ENCODE peak calls at places on chromosomes 12 and 14, in six cellular contexts. I, Y, C, O, M and W are unnamed samples.

GRCh38 chr14:74368026-74368425 is 19.8 kb downstream of the VRTN start:
- DNase-seq in I (no peak), Y (no peak), C (no peak), O (no peak), M (no peak), W (no peak)

GRCh38 chr14:99131632-99132271 is 140.2 kb downstream of the BCL11B start:
- DNase-seq in I (no peak), Y (peak), C (no peak), O (no peak), M (no peak), W (no peak)

GRCh38 chr12:138898-139534 is 72.4 kb downstream of the IQSEC3 start:
- DNase-seq in I (no peak), Y (no peak), C (no peak), O (no peak), M (peak), W (no peak)

GRCh38 chr14:30874120-30874998 is at the start of gene COCH:
- DNase-seq in I (no peak), Y (peak), C (no peak), O (no peak), M (no peak), W (peak)

GRCh38 chr14:90894241-90894640 is 78.0 kb upstream of the TTC7B start:
- DNase-seq in I (no peak), Y (no peak), C (no peak), O (no peak), M (no peak), W (no peak)

GRCh38 chr12:117968826-117969659 is at the start of gene KSR2:
- DNase-seq in I (no peak), Y (peak), C (no peak), O (peak), M (peak), W (peak)

GRCh38 chr14:101315802-101316296 is 245.4 kb upstream of the DIO3 start:
- DNase-seq in I (no peak), Y (no peak), C (no peak), O (peak), M (no peak), W (no peak)

GRCh38 chr12:63103489-63104131 is 47.4 kb downstream of the AVPR1A start:
- DNase-seq in I (no peak), Y (no peak), C (no peak), O (peak), M (peak), W (no peak)

GRCh38 chr14:52547526-52547925 is 4.8 kb downstream of the TXNDC16 start:
- DNase-seq in I (no peak), Y (no peak), C (no peak), O (no peak), M (no peak), W (no peak)

GRCh38 chr12:27589419-27589818 is 65.4 kb downstream of the PPFIBP1 start:
- DNase-seq in I (no peak), Y (no peak), C (no peak), O (no peak), M (no peak), W (no peak)

GRCh38 chr14:58331111-58331510 is 32.8 kb downstream of the ARID4A start:
- DNase-seq in I (peak), Y (peak), C (peak), O (peak), M (peak), W (peak)

GRCh38 chr12:14454098-14454907 is 88.8 kb downstream of the ATF7IP start:
- DNase-seq in I (no peak), Y (no peak), C (no peak), O (peak), M (peak), W (no peak)

GRCh38 chr14:55645148-55645547 is 65.1 kb downstream of the KTN1 start:
- DNase-seq in I (no peak), Y (no peak), C (no peak), O (no peak), M (no peak), W (no peak)
- TF ChIP-seq CTCF in I (no peak), Y (no peak), C (no peak), O (no peak), M (no peak), W (no peak)

DNA sequence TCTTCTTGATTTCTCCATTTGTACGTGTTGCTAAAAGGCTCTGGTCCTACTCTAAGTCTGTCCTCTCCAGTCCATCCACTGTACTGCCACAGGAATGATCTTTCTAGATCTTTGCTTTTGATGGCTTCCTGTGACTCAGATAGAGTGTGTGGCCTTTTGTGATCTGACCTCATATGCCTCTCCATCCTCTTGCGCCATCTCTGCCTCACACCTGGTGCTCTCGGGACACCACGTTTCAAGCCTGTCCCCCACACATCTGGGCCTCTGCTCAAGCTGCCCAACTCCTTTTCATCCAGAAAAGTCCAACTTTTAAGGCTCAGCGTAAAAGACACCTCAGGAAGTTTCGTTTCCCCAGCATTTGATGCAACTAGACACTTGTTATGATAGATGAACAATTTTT is 39.0 kb downstream of the DCAF4 start:
- DNase-seq in I (peak), Y (no peak), C (no peak), O (peak), M (peak), W (no peak)
- TF ChIP-seq CTCF in I (no peak), Y (no peak), C (no peak), O (no peak), M (no peak), W (no peak)

DNA sequence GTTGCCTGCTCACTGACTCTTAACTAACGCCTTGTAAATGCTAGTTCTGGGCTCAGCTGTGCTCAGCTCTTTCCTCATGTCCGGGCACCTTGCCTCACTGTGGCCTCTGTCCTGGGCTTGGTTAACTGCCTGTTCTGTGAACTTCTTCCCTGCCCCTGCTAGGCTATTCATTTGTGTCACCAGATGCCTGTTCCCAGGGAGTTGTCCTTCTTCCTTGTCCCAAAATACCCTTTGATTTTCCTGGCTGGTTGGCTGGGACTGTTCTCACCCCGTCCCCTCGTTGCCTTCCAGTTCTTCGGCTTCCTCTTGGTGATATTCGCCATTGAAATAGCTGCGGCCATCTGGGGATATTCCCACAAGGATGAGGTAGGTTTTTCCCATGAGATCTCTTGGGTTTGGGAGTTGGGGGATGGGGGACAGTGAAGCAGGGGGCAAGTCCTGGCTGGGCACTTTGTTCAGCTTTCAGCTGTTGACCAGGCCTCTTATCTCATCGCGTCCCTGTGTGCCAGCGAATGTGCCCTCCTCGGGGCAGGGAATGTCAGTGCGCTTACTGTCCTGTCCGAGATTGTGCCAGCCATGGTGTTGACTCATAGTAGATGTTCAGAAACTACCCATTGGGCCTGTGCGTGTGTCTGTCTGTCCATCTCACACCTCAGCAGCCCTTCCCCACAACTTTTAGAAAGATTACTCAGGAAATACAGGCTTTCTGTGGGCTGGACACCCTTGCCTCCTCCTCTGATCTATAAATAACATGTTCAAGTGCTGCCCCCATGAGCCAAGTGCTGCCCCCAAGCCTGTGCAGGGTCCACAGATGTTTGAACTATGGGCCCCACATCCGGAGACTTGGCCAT is 33.1 kb downstream of the CD9 start:
- DNase-seq in I (no peak), Y (no peak), C (no peak), O (no peak), M (no peak), W (no peak)
- TF ChIP-seq CTCF in I (no peak), Y (no peak), C (no peak), O (no peak), M (peak), W (no peak)

DNA sequence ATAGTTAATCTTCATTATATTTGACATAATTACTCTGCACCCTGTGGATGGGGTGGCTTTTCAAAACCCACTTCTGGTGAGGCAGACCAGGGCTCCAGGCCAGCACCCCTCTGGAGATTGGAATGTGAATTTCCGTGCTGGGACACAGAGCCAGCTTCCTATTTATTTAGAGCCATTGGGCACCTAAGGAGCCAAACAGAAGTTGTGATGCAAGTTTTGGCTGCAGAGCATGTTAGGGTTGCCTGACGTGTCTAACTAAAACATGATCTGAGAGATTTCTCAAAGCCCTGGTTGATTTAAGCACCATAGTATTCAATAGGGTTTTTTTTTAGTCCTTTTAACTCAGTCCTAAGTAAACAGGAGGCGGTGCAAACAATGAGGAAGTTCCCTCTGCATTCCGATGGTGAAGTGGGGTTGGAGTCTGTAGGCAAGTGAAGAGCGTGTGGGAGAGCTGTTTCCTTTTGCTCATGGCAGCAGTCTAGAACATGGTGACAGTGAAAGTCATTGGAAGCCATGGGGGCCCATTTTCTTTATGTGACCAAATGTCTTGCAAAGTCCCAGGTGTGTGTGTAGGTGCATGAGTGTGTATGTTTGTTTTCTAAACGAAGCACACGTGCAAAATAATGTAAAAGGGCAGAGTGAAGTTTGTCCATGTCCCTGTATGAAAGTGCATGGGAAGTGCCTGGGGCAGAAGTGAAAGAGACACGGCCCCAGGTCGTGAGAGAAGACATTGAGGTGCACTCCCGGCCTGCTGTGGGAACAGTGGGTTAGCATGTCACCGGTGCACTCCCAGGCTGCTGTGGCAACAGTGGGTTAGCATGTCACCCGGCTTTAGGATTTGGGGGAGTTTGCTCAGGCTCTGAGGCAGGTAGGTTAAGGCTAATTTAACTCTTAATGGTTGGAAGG is 117.7 kb downstream of the PRKCH start:
- DNase-seq in I (no peak), Y (no peak), C (peak), O (peak), M (peak), W (no peak)
- TF ChIP-seq CTCF in I (no peak), Y (no peak), C (no peak), O (no peak), M (no peak), W (no peak)

DNA sequence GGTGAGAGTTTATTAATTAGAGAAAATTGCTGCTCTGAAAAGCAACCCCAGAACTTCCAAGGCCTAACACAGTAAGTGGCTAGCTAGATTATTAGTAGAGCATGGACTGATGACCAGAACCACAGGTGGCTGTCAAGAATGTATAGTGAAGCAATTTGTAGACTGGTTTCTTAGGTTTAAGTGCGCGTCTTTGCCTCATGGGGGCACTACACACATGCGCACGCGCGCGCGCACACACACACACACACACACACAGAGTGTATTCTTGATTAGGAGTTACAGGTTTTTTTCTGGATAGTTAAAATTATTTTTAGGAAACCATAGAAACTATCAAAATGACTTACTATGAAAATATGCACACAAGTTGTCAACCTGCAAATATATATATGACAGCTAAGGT is 66.5 kb downstream of the BHLHE41 start:
- DNase-seq in I (no peak), Y (no peak), C (no peak), O (no peak), M (no peak), W (no peak)
- TF ChIP-seq CTCF in I (no peak), Y (no peak), C (no peak), O (no peak), M (no peak), W (no peak)

GRCh38 chr12:53453953-53454640 is 2.2 kb downstream of the PCBP2 start:
- DNase-seq in I (no peak), Y (no peak), C (no peak), O (no peak), M (no peak), W (no peak)

GRCh38 chr12:53454710-53455109 is 2.8 kb downstream of the PCBP2 start:
- DNase-seq in I (no peak), Y (no peak), C (no peak), O (no peak), M (no peak), W (no peak)

GRCh38 chr12:53451661-53452158 is at the start of gene PCBP2:
- DNase-seq in I (peak), Y (peak), C (peak), O (peak), M (peak), W (peak)

GRCh38 chr12:53450936-53451335 is 966 bp upstream of the PCBP2 start:
- DNase-seq in I (no peak), Y (no peak), C (no peak), O (no peak), M (no peak), W (no peak)

GRCh38 chr12:53452159-53453077 is 516 bp downstream of the PCBP2 start:
- DNase-seq in I (peak), Y (peak), C (peak), O (peak), M (peak), W (peak)
- TF ChIP-seq CTCF in I (peak), Y (peak), C (peak), O (peak), M (peak), W (no peak)

GRCh38 chr12:60257063-60257462 is 661.2 kb downstream of the SLC16A7 start:
- DNase-seq in I (peak), Y (no peak), C (no peak), O (peak), M (peak), W (no peak)
- TF ChIP-seq CTCF in I (peak), Y (no peak), C (no peak), O (peak), M (peak), W (no peak)

DNA sequence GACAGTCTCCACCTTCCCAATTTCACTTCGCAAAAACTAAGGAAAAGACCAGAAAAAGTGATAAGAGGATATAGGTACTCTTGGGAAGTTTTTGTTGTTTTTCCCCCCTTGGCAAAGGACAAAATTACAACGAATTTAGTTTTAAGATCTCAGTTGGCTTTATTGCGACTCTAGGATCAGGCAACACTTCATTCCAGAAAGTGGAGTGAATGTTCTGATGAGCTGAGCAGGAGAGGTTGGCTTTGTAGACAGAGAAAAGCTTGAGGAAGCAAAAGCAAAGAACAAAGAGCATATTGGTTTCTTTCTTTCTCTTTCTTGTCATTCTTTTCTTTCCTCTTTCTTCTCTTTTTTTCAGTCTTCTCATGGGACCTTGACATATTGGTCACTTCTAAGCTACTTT is 640 bp upstream of the ZFYVE1 start:
- DNase-seq in I (no peak), Y (no peak), C (no peak), O (no peak), M (no peak), W (no peak)
- TF ChIP-seq CTCF in I (no peak), Y (no peak), C (no peak), O (no peak), M (no peak), W (no peak)